ENCODE peak calls at places on chromosomes 3 and 15, in eight cellular contexts. C is cardiac muscle cell, M is fibroblast of mammary gland, D is fibroblast of lung, E is H1, Y is heart right ventricle, I is AG10803, O is tibial artery. T is an unnamed sample.

GRCh38 chr15:68441045-68441743 is 9.2 kb upstream of the ITGA11 start:
- DNase-seq in C (no peak), M (no peak), D (peak), E (peak), Y (no peak), I (peak), O (peak), T (peak)

GRCh38 chr3:27632431-27633223 is 89.5 kb downstream of the EOMES start:
- DNase-seq in C (no peak), M (peak), D (peak), E (no peak), Y (peak), I (peak), O (peak), T (peak)

GRCh38 chr15:81752974-81753373 is 292.8 kb downstream of the MEX3B start:
- DNase-seq in C (no peak), M (no peak), D (peak), E (no peak), Y (no peak), I (no peak), O (no peak), T (no peak)

GRCh38 chr3:97885931-97886824 is 64.4 kb downstream of the CRYBG3 start:
- DNase-seq in C (no peak), M (no peak), D (no peak), E (no peak), Y (no peak), I (peak), O (no peak), T (no peak)

GRCh38 chr3:69719292-69719691 is 20.0 kb upstream of the MITF start:
- DNase-seq in C (no peak), M (no peak), D (no peak), E (no peak), Y (no peak), I (no peak), O (no peak), T (no peak)

GRCh38 chr15:29675791-29676301 is 146.4 kb downstream of the TJP1 start:
- DNase-seq in C (no peak), M (no peak), D (no peak), E (peak), Y (no peak), I (no peak), O (no peak), T (no peak)

GRCh38 chr3:71066849-71067261 is 516.7 kb downstream of the FOXP1 start:
- DNase-seq in C (no peak), M (peak), D (peak), E (no peak), Y (no peak), I (peak), O (no peak), T (peak)

GRCh38 chr3:56291244-56291680 is 177.0 kb downstream of the ERC2 start:
- DNase-seq in C (no peak), M (peak), D (no peak), E (no peak), Y (no peak), I (peak), O (no peak), T (peak)

GRCh38 chr3:161305095-161305991 is 66.0 kb downstream of the SPTSSB start:
- DNase-seq in C (no peak), M (peak), D (peak), E (no peak), Y (no peak), I (peak), O (no peak), T (peak)

DNA sequence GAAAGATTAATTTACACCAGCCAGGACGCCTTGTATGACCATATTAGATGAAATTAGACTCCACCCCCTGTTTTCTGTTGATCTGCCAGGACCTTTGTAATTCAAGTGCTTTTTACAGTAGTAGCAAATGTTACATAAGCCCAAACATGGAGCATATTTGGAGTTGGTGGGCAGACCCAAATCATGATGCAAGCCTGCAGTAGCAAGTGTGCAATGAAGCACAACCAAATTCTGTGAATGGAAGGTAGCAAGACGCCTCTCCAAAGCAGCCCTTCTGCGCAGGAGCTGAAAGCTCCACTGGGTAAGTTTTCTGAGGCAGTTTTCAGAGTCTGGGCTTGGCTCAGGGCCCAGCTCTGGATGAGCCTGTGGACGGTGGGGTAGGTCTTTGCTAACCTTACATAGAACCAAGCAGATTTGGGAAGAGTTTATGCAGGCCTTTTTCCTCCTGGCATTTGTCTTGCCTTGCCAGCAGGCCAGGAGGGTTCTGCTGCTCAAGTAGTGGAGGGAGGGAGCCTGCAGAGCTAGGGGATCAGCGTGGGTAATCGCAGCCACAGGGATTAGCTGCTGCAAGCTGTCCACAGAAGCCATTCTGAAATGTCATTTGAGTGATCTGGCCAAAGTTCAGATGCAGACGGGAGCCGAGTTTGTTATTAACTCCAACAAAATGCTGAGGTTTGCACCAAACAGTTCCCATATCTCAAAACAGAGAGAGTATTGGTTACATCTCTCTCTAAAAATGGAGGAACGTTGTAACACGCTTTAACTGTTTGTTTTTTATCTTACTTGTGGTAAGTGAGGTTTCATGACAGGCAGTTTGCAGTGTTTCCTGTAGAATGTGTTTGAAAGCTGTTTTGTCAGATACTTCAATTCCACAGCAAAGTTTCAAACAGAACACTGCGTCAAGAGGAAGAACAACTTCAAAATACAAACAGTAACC is 55.4 kb downstream of the PSMD6 start:
- DNase-seq in C (peak), M (peak), D (peak), E (no peak), Y (peak), I (peak), O (peak), T (peak)
- H3K4me3 ChIP-seq in C (no peak), M (no peak), D (peak), E (no peak), Y (peak), I (no peak), O (peak), T (peak)

DNA sequence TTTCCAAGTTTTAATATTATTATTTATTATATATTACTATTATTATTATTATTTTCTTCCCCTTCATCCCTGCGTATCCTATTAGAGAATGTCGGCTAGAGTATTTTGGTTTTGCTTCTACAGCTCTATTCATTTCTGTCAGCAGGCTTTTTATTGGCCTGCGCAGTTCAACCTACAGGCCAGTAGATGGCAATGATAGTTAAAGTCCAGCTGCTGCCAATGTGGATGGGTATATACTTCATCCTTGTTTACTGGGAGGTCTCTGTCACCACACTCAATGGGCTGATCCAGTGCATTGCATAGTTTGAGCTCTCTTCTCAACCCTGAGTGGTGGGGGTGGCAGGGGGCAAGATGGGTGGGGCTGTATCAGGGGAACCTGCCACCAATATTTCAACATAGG is 799.8 kb downstream of the NSUN3 start:
- DNase-seq in C (peak), M (peak), D (no peak), E (no peak), Y (no peak), I (peak), O (no peak), T (peak)
- TF ChIP-seq CTCF in C (peak), M (peak), D (peak), E (peak), Y (peak), I (peak), O (no peak), T (peak)

DNA sequence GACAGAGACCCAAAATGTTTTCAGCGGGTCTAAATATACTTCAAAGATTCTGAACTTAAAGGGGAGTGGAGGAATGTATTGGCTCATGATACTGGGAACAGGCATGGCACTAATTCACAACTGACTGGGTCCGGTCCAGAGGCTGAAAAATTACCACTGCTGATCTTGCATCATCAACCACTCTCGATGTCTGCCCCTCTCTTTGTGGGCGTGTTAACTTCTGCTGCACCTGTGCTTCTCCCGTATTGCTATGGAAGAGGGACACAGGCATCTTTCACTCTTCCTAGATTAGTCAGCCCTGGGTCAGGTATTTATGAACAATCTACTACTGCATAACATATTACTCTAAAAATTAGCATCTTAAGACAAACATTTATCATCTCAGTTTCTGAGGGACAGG is 33.2 kb downstream of the HHLA2 start:
- DNase-seq in C (no peak), M (no peak), D (no peak), E (no peak), Y (no peak), I (no peak), O (no peak), T (peak)
- H3K4me3 ChIP-seq in C (no peak), M (no peak), D (no peak), E (no peak), Y (no peak), I (no peak), O (no peak), T (no peak)

DNA sequence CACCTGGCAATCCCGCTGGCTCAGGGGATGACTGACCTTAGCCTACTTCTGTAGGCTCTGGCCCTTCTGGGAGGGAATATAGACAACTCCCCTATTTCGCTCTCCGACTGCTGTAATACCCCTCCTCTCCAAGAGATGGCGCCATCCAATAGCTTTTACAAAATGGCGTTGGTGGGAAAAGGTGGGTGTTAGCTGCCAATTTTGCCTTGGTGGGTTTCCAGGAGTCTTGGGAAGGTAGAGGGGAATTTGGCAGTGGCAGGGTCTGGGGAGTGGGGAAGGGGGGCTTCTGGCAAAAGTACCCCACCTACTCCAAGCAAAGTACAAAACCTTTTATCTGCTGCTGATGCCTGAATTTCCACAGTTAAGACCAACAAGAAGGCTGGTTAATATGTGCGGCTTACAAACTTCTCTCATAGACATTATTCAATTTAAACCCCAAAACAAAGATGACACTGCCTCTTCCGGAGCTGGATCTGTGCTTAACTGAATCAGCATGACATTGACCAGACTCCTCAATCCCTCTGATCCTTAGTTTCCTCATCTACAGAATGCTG is 62.1 kb downstream of the RASGRF1 start:
- DNase-seq in C (peak), M (peak), D (peak), E (peak), Y (peak), I (peak), O (no peak), T (peak)
- TF ChIP-seq CTCF in C (peak), M (peak), D (peak), E (peak), Y (peak), I (peak), O (peak), T (peak)

GRCh38 chr15:70141376-70142071 is 43.8 kb upstream of the TLE3 start:
- DNase-seq in C (no peak), M (no peak), D (no peak), E (no peak), Y (no peak), I (no peak), O (no peak), T (no peak)
- H3K4me3 ChIP-seq in C (no peak), M (no peak), D (no peak), E (no peak), Y (peak), I (peak), O (peak), T (peak)

DNA sequence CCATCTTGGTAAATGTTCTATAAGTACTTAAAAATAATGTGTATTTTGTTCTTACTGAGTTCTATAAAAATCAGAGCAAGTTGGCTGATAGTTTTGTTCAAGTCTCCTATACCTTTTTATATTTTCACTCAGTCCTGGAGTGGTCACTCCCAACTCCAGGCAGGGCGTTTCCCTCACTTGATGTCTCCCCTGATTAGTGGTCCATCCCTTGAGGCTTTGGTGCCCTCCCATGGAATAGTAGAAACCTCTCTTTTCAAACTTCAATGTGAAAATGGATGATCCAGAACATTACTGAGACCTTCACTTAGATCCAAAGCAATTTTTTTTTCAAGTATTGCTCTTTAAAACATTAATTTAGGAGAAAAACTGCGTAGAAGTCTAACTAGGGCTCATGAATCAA is 25.0 kb upstream of the SCN10A start:
- DNase-seq in C (no peak), M (peak), D (peak), E (no peak), Y (no peak), I (no peak), O (no peak), T (peak)
- TF ChIP-seq CTCF in C (no peak), M (peak), D (peak), E (peak), Y (no peak), I (no peak), O (no peak), T (peak)

GRCh38 chr3:67648229-67648628 is 6.2 kb downstream of the SUCLG2 start:
- DNase-seq in C (no peak), M (no peak), D (peak), E (no peak), Y (no peak), I (no peak), O (no peak), T (no peak)
- H3K4me3 ChIP-seq in C (no peak), M (no peak), D (no peak), E (no peak), Y (no peak), I (no peak), O (no peak), T (no peak)

GRCh38 chr15:39578851-39579486 is 1.9 kb upstream of the THBS1 start:
- DNase-seq in C (peak), M (peak), D (peak), E (no peak), Y (no peak), I (peak), O (no peak), T (peak)
- TF ChIP-seq CTCF in C (peak), M (no peak), D (peak), E (no peak), Y (no peak), I (peak), O (no peak), T (peak)

DNA sequence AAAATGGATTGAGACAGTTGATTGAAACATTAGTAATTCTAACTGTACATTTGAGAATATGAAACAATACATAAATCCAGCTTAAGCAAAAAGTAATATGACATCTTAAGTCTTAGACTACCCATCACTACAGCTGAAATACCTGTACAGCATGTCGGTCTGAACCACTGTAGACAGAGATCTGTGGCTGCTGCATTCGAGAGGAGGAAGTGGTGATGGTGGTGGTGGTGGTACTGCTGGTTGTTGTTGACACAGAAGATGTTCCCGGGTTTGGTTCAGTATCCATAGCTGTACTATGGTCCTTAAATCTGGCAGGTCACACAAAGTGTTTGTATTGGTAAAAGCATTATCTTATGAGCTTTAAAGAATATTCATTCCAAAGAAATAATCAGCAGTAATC is 2.9 kb downstream of the PHC3 start:
- DNase-seq in C (no peak), M (no peak), D (no peak), E (no peak), Y (no peak), I (no peak), O (no peak), T (no peak)
- H3K4me3 ChIP-seq in C (no peak), M (no peak), D (no peak), E (no peak), Y (no peak), I (no peak), O (no peak), T (no peak)